ENCODE peak calls at places on chromosomes 12 and 14, in four cellular contexts. G is WTC11, T is K562, N is HepG2. P is an unnamed sample.

GRCh38 chr12:5946388-5946787 is 1.3 kb upstream of the ANO2 start:
- DNase-seq in G (no peak), T (no peak), N (no peak), P (no peak)

GRCh38 chr12:65962921-65963883 is 138.9 kb downstream of the HMGA2 start:
- DNase-seq in G (peak; percentile 72), T (peak; percentile 36), N (no peak), P (peak; percentile 47)

GRCh38 chr12:110860833-110861291 is 14.1 kb downstream of the CCDC63 start:
- DNase-seq in G (no peak), T (no peak), N (no peak), P (no peak)

GRCh38 chr12:41188841-41189394 is 798 bp downstream of the PDZRN4 start:
- DNase-seq in G (peak; percentile 25), T (no peak), N (no peak), P (no peak)

GRCh38 chr12:5908251-5908650 is 36.8 kb downstream of the ANO2 start:
- DNase-seq in G (no peak), T (no peak), N (no peak), P (no peak)

GRCh38 chr12:112839386-112839972 is 47.9 kb downstream of the RPH3A start:
- DNase-seq in G (no peak), T (no peak), N (peak; percentile 85), P (peak; percentile 72)

GRCh38 chr12:93572712-93573551 is 457 bp downstream of the SOCS2 start:
- DNase-seq in G (peak; percentile 59), T (peak; percentile 59), N (no peak), P (no peak)

GRCh38 chr12:110171636-110172035 is 47.5 kb downstream of the IFT81 start:
- DNase-seq in G (no peak), T (no peak), N (no peak), P (no peak)

GRCh38 chr12:124341645-124342069 is 46.8 kb downstream of the RFLNA start:
- DNase-seq in G (no peak), T (no peak), N (no peak), P (no peak)

GRCh38 chr14:22106700-22107697 is 433.4 kb upstream of the OR4E1 start:
- DNase-seq in G (no peak), T (no peak), N (no peak), P (no peak)

GRCh38 chr14:72793154-72793725 is 100.7 kb downstream of the DPF3 start:
- DNase-seq in G (no peak), T (no peak), N (no peak), P (no peak)

GRCh38 chr14:84272290-84272721 is 1257.6 kb upstream of the FLRT2 start:
- DNase-seq in G (no peak), T (no peak), N (no peak), P (no peak)

GRCh38 chr12:25121916-25122315 is 73.0 kb downstream of the DNAI7 start:
- DNase-seq in G (no peak), T (no peak), N (no peak), P (no peak)

GRCh38 chr12:13124661-13125505 is 21.4 kb upstream of the GSG1 start:
- DNase-seq in G (no peak), T (no peak), N (no peak), P (no peak)

GRCh38 chr12:49808686-49809368 is 19.4 kb downstream of the NCKAP5L start:
- DNase-seq in G (peak; percentile 36), T (no peak), N (no peak), P (no peak)

GRCh38 chr12:30729547-30729946 is 25.2 kb downstream of the CAPRIN2 start:
- DNase-seq in G (no peak), T (no peak), N (peak; percentile 34), P (no peak)

GRCh38 chr14:105746124-105746514 is 219.7 kb downstream of the TMEM121 start:
- DNase-seq in G (no peak), T (no peak), N (no peak), P (no peak)

GRCh38 chr12:124457287-124458219 is 109.9 kb downstream of the NCOR2 start:
- DNase-seq in G (no peak), T (no peak), N (no peak), P (no peak)

GRCh38 chr12:108967869-108968540 is 52.9 kb downstream of the SVOP start:
- DNase-seq in G (no peak), T (peak; percentile 35), N (peak; percentile 65), P (peak; percentile 51)

GRCh38 chr12:102106905-102107304 is 13.0 kb downstream of the NUP37 start:
- DNase-seq in G (no peak), T (no peak), N (no peak), P (no peak)

GRCh38 chr14:96027356-96028335 is 11.5 kb upstream of the C14orf132 start:
- DNase-seq in G (no peak), T (no peak), N (no peak), P (no peak)

GRCh38 chr14:61577506-61577931 is 117.8 kb upstream of the HIF1A start:
- DNase-seq in G (no peak), T (no peak), N (no peak), P (no peak)

GRCh38 chr14:90644882-90645281 is 171.3 kb downstream of the TTC7B start:
- DNase-seq in G (no peak), T (no peak), N (peak; percentile 39), P (no peak)

GRCh38 chr12:52632656-52633055 is 14.3 kb upstream of the KRT73 start:
- DNase-seq in G (no peak), T (no peak), N (no peak), P (no peak)

GRCh38 chr12:52631264-52631663 is 12.9 kb upstream of the KRT73 start:
- DNase-seq in G (no peak), T (no peak), N (no peak), P (no peak)

GRCh38 chr12:52633383-52633782 is 15.0 kb upstream of the KRT73 start:
- DNase-seq in G (no peak), T (no peak), N (no peak), P (no peak)

GRCh38 chr12:52630609-52631200 is 12.3 kb upstream of the KRT73 start:
- DNase-seq in G (no peak), T (peak; percentile 22), N (no peak), P (no peak)

DNA sequence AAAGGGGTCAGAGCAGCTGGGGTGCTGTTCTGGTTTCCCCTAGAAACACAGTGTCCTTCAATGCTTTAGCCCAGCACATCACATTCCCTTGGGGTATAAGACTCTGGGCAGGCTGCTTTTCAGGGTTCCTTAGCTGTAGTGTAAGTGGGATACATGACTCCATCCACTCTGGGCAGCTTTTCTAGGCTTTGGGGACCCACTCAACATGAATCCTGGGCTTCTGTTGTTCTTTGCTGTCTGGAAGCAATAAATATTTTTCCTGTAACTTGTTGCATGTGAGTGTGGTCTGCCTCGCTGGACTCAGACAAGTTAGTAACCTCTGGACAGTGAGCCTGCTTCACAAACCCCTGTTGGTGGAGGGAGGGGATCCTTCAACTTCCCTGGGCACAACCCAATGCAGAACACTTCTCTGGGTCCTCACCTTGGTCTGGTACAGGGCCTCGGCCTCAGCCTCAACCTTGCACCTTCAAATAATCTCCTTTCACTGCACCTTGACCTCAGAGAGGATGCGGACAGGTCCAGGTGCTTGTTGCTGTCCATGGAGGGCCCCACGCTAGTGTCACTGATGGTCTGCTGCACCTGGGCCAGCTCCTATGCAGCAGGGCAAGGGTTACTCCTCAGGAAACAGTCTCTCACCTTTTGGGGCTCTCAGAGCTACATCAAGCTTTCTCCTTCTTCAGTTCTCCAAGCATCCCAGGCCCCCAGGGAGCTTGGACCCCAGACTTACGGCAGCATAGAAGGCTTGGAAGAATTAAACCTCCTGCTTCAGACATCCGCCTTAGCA is 13.5 kb upstream of the KRT73 start:
- DNase-seq in G (no peak), T (no peak), N (no peak), P (no peak)
- TF ChIP-seq NR3C1 in G (no peak), T (no peak), N (no peak), P (no peak)

DNA sequence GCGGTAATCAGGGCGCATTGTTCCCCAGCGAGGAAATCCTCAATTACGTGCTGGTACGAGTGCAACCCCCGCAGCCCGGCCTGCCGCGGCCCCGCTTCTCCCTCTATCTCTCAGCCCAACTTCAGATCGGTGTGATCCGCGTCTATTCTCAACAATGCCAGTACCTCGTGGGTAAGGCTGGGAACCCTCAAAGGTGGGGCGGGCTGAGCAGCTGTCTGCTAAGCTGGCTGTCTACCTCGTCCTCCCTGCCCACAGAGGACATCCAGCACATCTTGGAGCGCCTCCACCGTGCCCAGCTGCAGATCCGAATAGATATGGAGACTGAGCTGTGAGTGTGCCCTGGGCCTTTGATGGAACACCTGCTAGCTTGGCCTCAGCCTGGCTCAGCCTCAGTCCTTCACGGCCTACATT is 996 bp downstream of the REC8 start:
- DNase-seq in G (no peak), T (no peak), N (no peak), P (no peak)
- TF ChIP-seq NR3C1 in G (no peak), T (no peak), N (no peak), P (no peak)

DNA sequence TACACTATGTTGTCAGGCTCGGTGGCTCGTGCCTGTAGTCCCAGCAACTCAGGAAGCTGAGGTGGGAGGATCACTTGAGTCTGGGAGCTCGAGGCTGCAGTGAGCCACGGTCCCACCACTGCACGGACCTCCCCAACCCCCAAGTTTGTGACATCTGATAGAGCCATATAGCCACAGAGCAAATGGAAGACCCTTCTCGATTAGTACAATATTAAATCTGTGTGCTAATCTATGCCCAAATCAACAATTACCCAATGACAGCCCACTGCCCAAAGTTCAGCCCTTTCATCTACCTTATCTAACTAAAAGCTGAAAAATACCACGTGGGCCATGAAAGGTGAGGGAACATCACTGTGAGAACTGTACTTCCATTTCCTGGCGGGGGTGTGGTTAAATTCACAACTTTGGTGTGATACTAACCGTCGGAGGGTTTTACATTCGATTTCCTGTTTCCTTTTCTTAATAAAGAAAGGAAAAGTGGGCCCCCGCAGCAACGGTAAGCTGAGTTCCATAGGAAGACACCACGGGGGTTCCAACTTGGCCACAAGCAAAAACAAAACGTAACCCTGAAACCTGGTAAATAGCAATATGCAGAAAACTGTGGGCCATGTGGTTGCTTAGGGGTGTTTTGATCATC is 31.2 kb upstream of the FOS start:
- DNase-seq in G (no peak), T (no peak), N (peak; percentile 77), P (no peak)
- TF ChIP-seq NR3C1 in G (no peak), T (no peak), N (no peak), P (no peak)

GRCh38 chr12:82862876-82863649 is 176.4 kb downstream of the TMTC2 start:
- DNase-seq in G (no peak), T (no peak), N (no peak), P (no peak)
- TF ChIP-seq NR3C1 in G (no peak), T (no peak), N (no peak), P (no peak)

GRCh38 chr14:69354383-69355154 is 43.5 kb downstream of the ERH start:
- DNase-seq in G (no peak), T (no peak), N (peak; percentile 16), P (no peak)
- TF ChIP-seq NR3C1 in G (no peak), T (no peak), N (no peak), P (no peak)

GRCh38 chr12:100721193-100721592 is 73.4 kb upstream of the ANO4 start:
- DNase-seq in G (no peak), T (no peak), N (no peak), P (no peak)
- TF ChIP-seq NR3C1 in G (no peak), T (no peak), N (no peak), P (no peak)

P was measured in A549.